ENCODE peak calls at places on chromosomes 7 and 10, in five cellular contexts. B, M, F, X and Y are unnamed samples.

GRCh38 chr7:20365486-20365885 is 34.8 kb downstream of the ITGB8 start:
- DNase-seq in M (no peak), F (no peak), X (no peak), B (no peak), Y (no peak)

GRCh38 chr10:30125484-30125883 is 66.1 kb upstream of the JCAD start:
- DNase-seq in M (no peak), B (no peak), F (no peak), X (no peak), Y (no peak)

GRCh38 chr10:127612-128432 is 7.4 kb upstream of the ZMYND11 start:
- DNase-seq in X (no peak), F (no peak), M (no peak), B (peak), Y (peak)

GRCh38 chr7:87220026-87220733 is 648 bp upstream of the TMEM243 start:
- DNase-seq in X (peak), F (peak), M (peak), B (peak), Y (peak)

GRCh38 chr10:29811751-29812427 is 177.1 kb upstream of the SVIL start:
- DNase-seq in M (peak), B (no peak), F (peak), X (no peak), Y (no peak)

GRCh38 chr10:33735463-33735862 is 401.0 kb upstream of the NRP1 start:
- DNase-seq in X (no peak), F (no peak), B (no peak), M (no peak), Y (no peak)

GRCh38 chr10:113844091-113844490 is 9.8 kb downstream of the DCLRE1A start:
- DNase-seq in B (no peak), M (no peak), F (no peak), X (no peak), Y (no peak)

GRCh38 chr10:28566458-28566857 is 33.5 kb downstream of the WAC start:
- DNase-seq in B (no peak), M (no peak), X (no peak), F (no peak), Y (no peak)

GRCh38 chr10:75115137-75115536 is 3.7 kb downstream of the SAMD8 start:
- DNase-seq in X (no peak), B (no peak), F (no peak), M (no peak), Y (no peak)

GRCh38 chr7:101952355-101953247 is 135.2 kb downstream of the CUX1 start:
- DNase-seq in X (peak), M (peak), B (no peak), F (no peak), Y (no peak)

GRCh38 chr10:6062101-6062771 is at the start of gene IL2RA:
- DNase-seq in X (no peak), B (peak), M (no peak), F (no peak), Y (no peak)

GRCh38 chr7:100965051-100965722 is 4.2 kb upstream of the MUC12 start:
- DNase-seq in X (no peak), F (no peak), M (no peak), B (no peak), Y (no peak)

GRCh38 chr7:155299539-155300202 is 2.0 kb downstream of the INSIG1 start:
- DNase-seq in B (peak), M (no peak), X (no peak), F (peak), Y (no peak)

GRCh38 chr7:127396184-127396583 is 3.7 kb upstream of the ZNF800 start:
- DNase-seq in B (peak), F (no peak), M (no peak), X (no peak), Y (peak)

GRCh38 chr7:104652865-104653264 is 324.5 kb downstream of the LHFPL3 start:
- DNase-seq in X (no peak), F (no peak), M (no peak), B (no peak), Y (no peak)

GRCh38 chr10:97921581-97922377 is 72.1 kb downstream of the GOLGA7B start:
- DNase-seq in M (peak), X (no peak), F (no peak), B (no peak), Y (no peak)

GRCh38 chr10:123757853-123758252 is 91.7 kb downstream of the GPR26 start:
- DNase-seq in X (no peak), M (no peak), F (no peak), B (no peak), Y (no peak)

GRCh38 chr7:36048141-36048901 is 104.7 kb upstream of the EEPD1 start:
- DNase-seq in X (no peak), F (peak), B (no peak), M (no peak), Y (no peak)

GRCh38 chr7:66043681-66044497 is 31.7 kb upstream of the ASL start:
- DNase-seq in X (no peak), F (peak), M (peak), B (no peak), Y (peak)

DNA sequence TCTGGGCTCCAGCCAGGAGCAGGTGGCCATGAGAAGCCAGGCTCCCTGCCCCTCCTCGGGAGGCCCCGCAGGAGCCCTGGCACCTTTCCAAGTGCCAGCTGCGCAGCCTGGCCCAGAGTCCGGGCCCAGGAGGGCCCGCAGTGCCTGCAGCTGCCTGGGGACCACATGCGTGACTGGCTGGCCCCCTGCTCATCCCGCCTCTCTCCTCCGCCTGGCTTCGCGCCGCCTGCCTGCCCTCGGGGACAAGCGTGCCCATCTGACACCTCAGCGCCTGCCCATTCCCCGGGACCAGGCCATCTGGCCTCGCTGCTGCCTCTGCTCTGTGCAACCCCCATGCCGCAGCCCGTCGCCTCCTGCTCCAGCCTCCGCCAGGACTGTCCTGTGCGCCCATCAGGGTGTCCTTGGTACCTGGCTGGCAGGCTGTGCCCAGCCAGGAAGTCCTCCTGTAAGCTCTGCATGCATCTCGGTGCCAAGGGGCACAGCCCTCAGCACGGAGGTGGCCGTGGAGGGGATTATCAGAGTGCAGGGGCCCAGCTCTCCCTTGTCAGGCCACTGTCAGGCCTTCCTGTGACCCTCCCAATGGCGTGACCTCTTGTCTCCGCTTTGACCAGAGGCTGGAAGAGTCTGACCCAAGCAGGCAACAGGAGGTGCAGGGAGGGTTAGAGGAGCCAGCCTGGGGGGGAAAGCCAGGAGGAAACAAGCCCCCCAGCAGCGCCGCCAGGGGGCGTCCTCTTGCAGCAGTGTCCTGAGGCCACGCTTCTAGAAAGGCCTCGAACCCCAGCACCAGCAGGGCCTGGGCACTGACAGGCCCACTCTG is 50.5 kb downstream of the TMEM209 start:
- DNase-seq in F (no peak), B (no peak), X (no peak), M (peak), Y (no peak)
- TF ChIP-seq CTCF in F (no peak), B (peak), X (peak), M (peak), Y (no peak)

DNA sequence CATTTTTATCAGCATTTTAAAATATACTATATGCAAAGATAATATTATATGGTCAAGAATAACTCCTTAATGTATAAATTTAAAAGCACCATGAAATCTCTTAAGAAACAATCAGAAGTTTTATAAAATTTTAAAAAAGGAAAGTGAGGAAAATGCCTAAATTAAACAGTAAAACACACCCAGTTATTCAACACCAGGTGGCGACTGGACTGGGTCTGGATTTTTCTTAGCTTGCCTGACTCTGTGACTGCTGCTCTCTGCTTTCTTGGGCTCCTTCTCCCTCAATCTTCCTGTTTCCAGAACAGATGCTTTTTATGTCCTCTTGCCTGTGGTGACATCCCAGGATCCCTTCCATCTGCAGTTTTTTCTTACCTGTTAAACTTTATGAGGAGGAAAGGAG is 200.3 kb downstream of the BICC1 start:
- DNase-seq in F (no peak), X (peak), B (no peak), M (no peak), Y (no peak)
- TF ChIP-seq CTCF in F (no peak), X (peak), B (no peak), M (no peak), Y (no peak)

DNA sequence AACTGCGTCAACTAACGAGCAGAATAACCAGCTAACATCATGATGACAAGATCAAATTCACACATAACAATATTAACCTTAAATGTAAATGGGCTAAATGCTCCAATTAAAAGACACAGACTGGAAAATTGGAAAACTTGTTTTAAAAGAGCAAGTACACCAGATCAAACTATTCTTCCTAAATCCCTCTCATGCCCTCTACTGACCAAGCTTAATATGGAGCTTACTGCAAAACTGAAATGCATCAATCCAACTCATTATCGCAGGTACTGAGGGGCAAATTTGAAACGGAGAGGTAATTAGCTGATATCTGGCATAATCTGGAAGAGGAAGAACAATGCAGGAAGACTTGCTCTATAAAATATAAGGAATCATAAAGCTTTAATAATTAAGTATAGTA is 1223.8 kb downstream of the NXPH1 start:
- DNase-seq in X (no peak), M (no peak), B (no peak), F (no peak), Y (no peak)
- TF ChIP-seq CTCF in X (no peak), M (no peak), B (peak), F (no peak), Y (no peak)

DNA sequence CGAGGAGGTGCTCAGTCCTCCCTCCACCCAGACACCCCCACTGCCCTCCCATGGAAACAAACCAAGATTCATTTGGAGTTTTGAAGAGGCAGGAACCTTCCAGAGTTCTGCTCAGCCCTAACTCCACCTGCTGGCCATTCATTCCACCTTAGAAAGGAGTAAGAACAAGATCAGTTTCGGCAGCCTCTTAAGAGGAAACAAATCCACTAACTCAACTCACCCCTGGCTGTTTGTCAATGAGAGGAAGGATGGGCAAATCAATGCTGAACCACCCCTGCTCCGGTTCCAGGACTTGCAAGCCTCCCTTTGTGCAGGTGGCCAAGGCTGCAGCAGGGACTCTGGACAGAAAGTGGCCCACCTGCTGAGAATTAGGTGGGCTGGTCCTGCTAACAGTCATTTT is 26.2 kb downstream of the CCDC3 start:
- DNase-seq in X (no peak), F (no peak), M (no peak), B (peak), Y (no peak)
- TF ChIP-seq CTCF in X (peak), F (peak), M (no peak), B (peak), Y (peak)

DNA sequence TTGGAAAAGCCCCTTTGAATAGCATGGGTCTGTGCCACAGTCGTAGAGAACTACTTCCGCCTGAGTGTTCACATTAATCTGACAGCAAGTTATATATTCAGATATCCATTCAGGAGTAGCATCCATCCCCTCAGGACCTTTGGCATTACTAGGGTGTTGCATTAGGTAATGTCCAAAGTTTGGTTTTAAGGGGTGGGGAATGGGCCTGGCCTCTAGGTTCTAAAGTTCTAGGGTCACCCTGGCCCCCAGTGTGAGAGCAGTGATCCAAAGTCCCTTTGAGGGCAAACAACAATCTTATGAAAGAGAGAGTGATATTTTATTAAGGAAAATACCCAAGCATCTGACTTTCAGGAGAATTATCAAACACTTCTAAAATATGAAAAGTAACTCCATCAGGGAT is 12.3 kb downstream of the MCM10 start:
- DNase-seq in F (no peak), M (no peak), X (no peak), B (no peak), Y (no peak)
- TF ChIP-seq CTCF in F (no peak), M (no peak), X (no peak), B (no peak), Y (no peak)

GRCh38 chr7:4164556-4164955 is 517.5 kb upstream of the FOXK1 start:
- DNase-seq in X (no peak), F (no peak), M (no peak), B (no peak), Y (no peak)
- TF ChIP-seq CTCF in X (peak), F (no peak), M (no peak), B (no peak), Y (no peak)

DNA sequence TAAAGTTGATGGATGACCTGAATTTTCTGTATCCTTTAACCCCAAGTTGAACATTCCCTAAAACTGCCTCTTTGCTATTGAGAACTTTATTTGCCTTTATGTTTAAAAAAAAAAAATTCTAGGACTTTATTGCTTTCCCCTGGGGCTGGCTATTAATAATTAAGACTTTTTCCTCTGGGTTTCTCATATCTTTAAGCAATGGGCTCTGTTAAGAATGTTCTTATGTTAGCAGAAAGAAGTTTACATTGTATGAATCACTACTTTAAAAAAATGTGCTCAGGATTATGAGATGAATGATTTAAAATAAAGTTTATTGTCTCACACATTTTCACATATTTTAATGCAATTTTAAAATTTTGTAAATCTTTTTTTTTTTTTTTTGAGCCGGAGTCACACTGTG is 19.5 kb downstream of the TAX1BP1 start:
- DNase-seq in M (no peak), B (no peak), F (no peak), X (no peak), Y (no peak)
- TF ChIP-seq CTCF in M (no peak), B (no peak), F (no peak), X (no peak), Y (no peak)

DNA sequence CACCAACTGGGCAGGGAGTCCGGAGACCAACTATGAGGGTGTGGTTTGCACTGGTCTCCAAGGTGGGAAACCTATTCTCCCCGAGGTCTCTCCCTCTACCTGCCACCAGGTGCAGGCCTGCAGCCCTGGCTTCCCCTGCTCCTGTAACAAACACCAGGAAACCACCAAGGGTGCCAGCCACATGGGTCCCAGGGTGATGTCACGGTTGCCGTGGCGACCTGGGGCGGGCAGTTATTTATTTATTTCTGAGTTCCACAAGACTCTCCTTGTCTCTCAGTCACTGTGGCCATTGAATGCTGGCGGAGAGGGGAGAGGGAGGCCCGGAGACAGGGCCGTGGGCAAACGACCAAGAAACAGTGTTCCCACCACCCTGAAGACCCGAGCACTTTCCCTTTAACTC is 27.1 kb downstream of the MMD2 start:
- DNase-seq in F (no peak), M (no peak), B (no peak), X (peak), Y (no peak)
- TF ChIP-seq CTCF in F (no peak), M (no peak), B (no peak), X (no peak), Y (no peak)

GRCh38 chr10:126839094-126839761 is 66.0 kb upstream of the DOCK1 start:
- DNase-seq in X (no peak), B (no peak), M (no peak), F (peak), Y (no peak)

GRCh38 chr10:126840736-126841135 is 64.5 kb upstream of the DOCK1 start:
- DNase-seq in F (no peak), B (no peak), M (no peak), X (no peak), Y (no peak)

GRCh38 chr10:126841341-126841902 is 63.8 kb upstream of the DOCK1 start:
- DNase-seq in M (no peak), F (no peak), X (no peak), B (no peak), Y (no peak)

DNA sequence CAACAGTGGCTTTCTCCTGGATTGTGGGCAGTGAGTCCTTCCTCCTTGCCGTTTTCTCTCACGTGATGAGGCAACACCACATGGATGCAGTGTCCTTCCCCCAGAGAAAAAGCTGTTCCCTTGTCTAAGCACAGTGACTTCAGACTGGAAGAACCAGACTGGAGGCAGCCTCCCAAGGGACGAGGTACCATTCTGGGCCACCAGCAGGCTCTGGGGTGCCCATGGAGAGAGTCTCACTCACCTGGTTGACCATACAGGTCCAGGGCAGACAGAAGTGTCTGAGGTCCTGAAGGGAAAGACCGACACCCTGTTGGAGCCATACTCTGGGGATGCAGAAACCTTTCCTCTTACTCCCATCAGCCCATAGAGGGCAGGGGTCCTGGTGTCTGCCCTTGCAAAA is 69.2 kb upstream of the DOCK1 start:
- DNase-seq in F (no peak), M (no peak), B (no peak), X (no peak), Y (no peak)
- TF ChIP-seq CTCF in F (no peak), M (no peak), B (no peak), X (no peak), Y (no peak)

DNA sequence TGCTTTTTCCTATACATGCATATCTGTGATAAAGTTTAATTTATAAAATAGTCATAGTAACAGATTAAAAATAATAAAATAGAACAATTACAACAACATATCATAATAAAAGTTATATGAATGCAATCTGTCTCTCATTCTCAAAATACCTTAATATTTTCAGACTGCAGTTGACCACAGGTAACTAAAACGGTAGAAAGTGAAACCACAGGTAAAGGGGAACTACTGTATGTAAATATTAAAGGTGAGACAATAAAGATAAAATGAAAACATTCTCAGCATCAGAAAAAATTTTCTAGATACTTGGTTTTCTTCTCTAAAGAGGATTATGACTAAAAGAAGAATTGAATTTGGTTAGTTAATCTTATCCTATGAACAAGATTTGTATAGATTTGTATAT is 6.0 kb downstream of the FKBP14 start:
- DNase-seq in F (no peak), X (no peak), M (no peak), B (no peak), Y (no peak)
- TF ChIP-seq CTCF in F (no peak), X (no peak), M (no peak), B (no peak), Y (no peak)